ENCODE peak calls at places on chromosome 9, in six cellular contexts. G, L, F, I, C and K are unnamed samples.

GRCh38 chr9:15211160-15211993 is 95.6 kb downstream of the TTC39B start:
- DNase-seq in G (peak; percentile 70), L (peak; percentile 5), F (peak; percentile 62), I (peak; percentile 34), C (peak; percentile 30), K (peak; percentile 22)

GRCh38 chr9:38227656-38228055 is 158.6 kb upstream of the SHB start:
- DNase-seq in G (no peak), L (no peak), F (no peak), I (no peak), C (no peak), K (no peak)

GRCh38 chr9:19901586-19901985 is 112.7 kb upstream of the SLC24A2 start:
- DNase-seq in G (no peak), L (no peak), F (peak; percentile 22), I (no peak), C (no peak), K (no peak)

GRCh38 chr9:34578241-34579096 is 11.1 kb downstream of the CNTFR start:
- DNase-seq in G (no peak), L (no peak), F (no peak), I (no peak), C (no peak), K (no peak)

GRCh38 chr9:96071245-96072124 is 196.0 kb downstream of the ERCC6L2 start:
- DNase-seq in G (peak; percentile 16), L (peak; percentile 36), F (peak; percentile 32), I (no peak), C (no peak), K (peak; percentile 51)

GRCh38 chr9:73050062-73050814 is 97.4 kb upstream of the ALDH1A1 start:
- DNase-seq in G (no peak), L (no peak), F (no peak), I (no peak), C (no peak), K (no peak)

GRCh38 chr9:35868972-35869371 is 1.2 kb downstream of the OR13J1 start:
- DNase-seq in G (no peak), L (no peak), F (no peak), I (no peak), C (no peak), K (no peak)

GRCh38 chr9:127634021-127634420 is 21.9 kb downstream of the STXBP1 start:
- DNase-seq in G (no peak), L (no peak), F (no peak), I (no peak), C (no peak), K (no peak)

GRCh38 chr9:97315550-97315949 is 8.1 kb downstream of the CCDC180 start:
- DNase-seq in G (no peak), L (no peak), F (peak; percentile 37), I (no peak), C (no peak), K (no peak)

GRCh38 chr9:70580593-70581195 is 166.2 kb upstream of the KLF9 start:
- DNase-seq in G (no peak), L (no peak), F (no peak), I (no peak), C (no peak), K (no peak)

GRCh38 chr9:126663661-126664072 is 49.9 kb downstream of the LMX1B start:
- DNase-seq in G (no peak), L (no peak), F (no peak), I (no peak), C (no peak), K (no peak)

GRCh38 chr9:131608469-131609115 is 63.3 kb downstream of the PRRT1B start:
- DNase-seq in G (peak; percentile 75), L (no peak), F (no peak), I (peak; percentile 63), C (no peak), K (no peak)

GRCh38 chr9:96169488-96169887 is 132.5 kb downstream of the HSD17B3 start:
- DNase-seq in G (peak; percentile 24), L (no peak), F (no peak), I (peak; percentile 51), C (no peak), K (no peak)

GRCh38 chr9:93111371-93112115 is 15.5 kb downstream of the CARD19 start:
- DNase-seq in G (peak; percentile 39), L (no peak), F (no peak), I (no peak), C (no peak), K (no peak)

GRCh38 chr9:13377286-13377925 is 97.9 kb upstream of the MPDZ start:
- DNase-seq in G (no peak), L (no peak), F (no peak), I (no peak), C (no peak), K (no peak)

GRCh38 chr9:90964101-90965020 is 162.7 kb downstream of the SYK start:
- DNase-seq in G (peak; percentile 3), L (no peak), F (peak; percentile 5), I (no peak), C (no peak), K (peak; percentile 18)

GRCh38 chr9:77588319-77588937 is 59.7 kb downstream of the GNA14 start:
- DNase-seq in G (no peak), L (no peak), F (no peak), I (no peak), C (no peak), K (no peak)

GRCh38 chr9:89356782-89357181 is 38.5 kb downstream of the SECISBP2 start:
- DNase-seq in G (no peak), L (no peak), F (no peak), I (no peak), C (no peak), K (no peak)

GRCh38 chr9:104992696-104993095 is 64.7 kb upstream of the ABCA1 start:
- DNase-seq in G (peak; percentile 61), L (no peak), F (no peak), I (no peak), C (no peak), K (no peak)

GRCh38 chr9:136185066-136185465 is 19.9 kb downstream of the LHX3 start:
- DNase-seq in G (no peak), L (no peak), F (no peak), I (no peak), C (no peak), K (no peak)

GRCh38 chr9:89642789-89643188 is 38.0 kb downstream of the GADD45G start:
- DNase-seq in G (no peak), L (no peak), F (no peak), I (no peak), C (no peak), K (no peak)

GRCh38 chr9:107932601-107933000 is 443.0 kb upstream of the KLF4 start:
- DNase-seq in G (no peak), L (no peak), F (no peak), I (no peak), C (no peak), K (no peak)

GRCh38 chr9:12815895-12816294 is 41.1 kb downstream of the LURAP1L start:
- DNase-seq in G (no peak), L (no peak), F (no peak), I (no peak), C (no peak), K (no peak)

GRCh38 chr9:123586140-123586735 is 230.2 kb downstream of the CRB2 start:
- DNase-seq in G (no peak), L (no peak), F (no peak), I (no peak), C (no peak), K (no peak)

GRCh38 chr9:126050605-126050990 is 276.0 kb upstream of the MVB12B start:
- DNase-seq in G (no peak), L (no peak), F (no peak), I (no peak), C (no peak), K (no peak)

GRCh38 chr9:33939924-33940874 is 108.5 kb downstream of the UBAP2 start:
- DNase-seq in G (peak; percentile 98), L (no peak), F (no peak), I (no peak), C (no peak), K (no peak)

GRCh38 chr9:20604561-20604960 is 17.7 kb downstream of the MLLT3 start:
- DNase-seq in G (no peak), L (no peak), F (no peak), I (no peak), C (no peak), K (no peak)

GRCh38 chr9:132384376-132384775 is 22.3 kb downstream of the TTF1 start:
- DNase-seq in G (no peak), L (no peak), F (no peak), I (no peak), C (peak; percentile 61), K (peak; percentile 34)

GRCh38 chr9:88645172-88645868 is 110.3 kb downstream of the NXNL2 start:
- DNase-seq in G (no peak), L (no peak), F (no peak), I (no peak), C (no peak), K (no peak)

DNA sequence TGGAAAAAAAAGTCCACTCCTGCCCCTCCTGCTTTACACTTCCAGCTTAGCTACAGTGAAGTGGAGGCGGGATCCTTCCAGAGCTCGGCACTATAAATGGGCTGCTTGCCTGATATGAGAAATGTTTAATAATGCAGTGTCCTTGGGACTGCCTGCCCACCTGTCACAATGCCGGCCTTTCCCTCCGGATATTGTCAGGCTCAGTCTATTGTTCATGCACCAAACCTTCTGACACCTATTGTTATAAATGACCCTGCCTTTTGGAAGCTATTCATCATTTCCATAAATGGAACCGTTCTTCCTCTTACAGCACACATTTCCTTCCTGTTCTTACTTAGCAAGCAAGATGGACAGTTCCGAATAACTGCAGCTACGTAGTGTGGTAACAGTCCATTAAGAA is 146.3 kb downstream of the DMAC1 start:
- DNase-seq in G (no peak), L (no peak), F (no peak), I (no peak), C (no peak), K (no peak)
- TF ChIP-seq TAF1 in G (no peak), L (no peak), F (no peak), I (no peak), C (no peak), K (no peak)

GRCh38 chr9:129549684-129550083 is 71.2 kb downstream of the C9orf50 start:
- DNase-seq in G (no peak), L (no peak), F (no peak), I (no peak), C (no peak), K (no peak)
- TF ChIP-seq POLR2AphosphoS5 in G (no peak), L (no peak), F (no peak), I (no peak), C (no peak), K (no peak)

DNA sequence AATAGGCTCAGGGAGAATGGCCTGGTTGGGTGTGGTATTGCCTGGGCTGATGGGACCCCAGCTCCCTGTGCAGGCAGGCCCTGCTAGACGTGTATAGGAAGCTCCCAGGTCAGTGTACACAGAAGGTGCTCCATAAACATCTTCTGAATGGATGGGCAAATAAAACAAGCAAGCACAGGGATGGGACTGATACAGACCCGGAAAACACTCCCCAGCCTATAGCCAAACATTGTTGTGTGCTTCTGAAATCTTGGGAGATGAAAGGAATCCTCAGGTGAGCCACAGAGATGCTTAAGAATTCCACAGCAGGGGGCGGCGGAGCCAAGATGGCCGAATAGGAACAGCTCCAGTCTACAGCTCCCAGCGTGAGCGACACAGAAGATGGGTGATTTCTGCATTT is 151.8 kb downstream of the ENTREP1 start:
- DNase-seq in G (no peak), L (no peak), F (no peak), I (no peak), C (no peak), K (no peak)
- TF ChIP-seq POLR2A in G (no peak), L (no peak), F (no peak), I (no peak), C (no peak), K (no peak)

DNA sequence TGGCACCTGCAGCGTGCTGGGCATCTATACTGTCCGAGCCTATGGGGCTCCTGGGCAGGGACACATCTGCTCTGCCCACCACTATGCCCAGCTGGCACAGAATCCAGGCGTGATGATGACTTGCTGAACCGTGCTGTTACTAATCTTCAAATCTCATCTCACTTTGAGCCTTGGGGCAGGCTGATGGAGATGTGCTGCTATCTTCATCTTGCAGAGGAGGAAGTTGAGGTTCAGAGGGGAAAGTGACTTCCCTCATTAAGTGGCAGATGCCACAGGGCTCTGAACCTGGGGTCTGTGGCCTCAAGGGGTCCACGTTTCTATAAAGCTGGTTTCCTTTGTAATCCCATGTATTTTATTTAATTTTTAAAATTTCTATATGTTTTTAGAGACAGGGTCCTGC is 4.7 kb downstream of the SLC2A6 start:
- DNase-seq in G (no peak), L (no peak), F (no peak), I (no peak), C (no peak), K (no peak)
- TF ChIP-seq TAF1 in G (no peak), L (no peak), F (no peak), I (no peak), C (no peak), K (no peak)